ENCODE peak calls at places on chromosomes 4 and X, in five cellular contexts. T is tibial artery, N is heart right ventricle, H is MM.1S, X is left ventricle myocardium inferior. S is an unnamed sample.
A peak's percentile ranks its signal among the peaks of the same experiment; 100 is the strongest.

GRCh38 chr4:173547889-173548288 is 17.9 kb upstream of the HAND2 start:
- DNase-seq in T (no peak), N (no peak), H (no peak), X (no peak), S (no peak)

GRCh38 chr4:69735119-69735518 is 25.3 kb downstream of the SULT1B1 start:
- DNase-seq in T (no peak), N (no peak), H (no peak), X (no peak), S (no peak)

GRCh38 chr4:20395160-20395773 is 143.6 kb downstream of the SLIT2 start:
- DNase-seq in T (no peak), N (no peak), H (no peak), X (no peak), S (no peak)

GRCh38 chr4:76585897-76586360 is 150.9 kb downstream of the SHROOM3 start:
- DNase-seq in T (peak; percentile 69), N (peak; percentile 77), H (peak; percentile 91), X (peak; percentile 70), S (peak; percentile 93)

GRCh38 chr4:155759372-155760252 is 791 bp downstream of the GUCY1B1 start:
- DNase-seq in T (peak; percentile 35), N (peak; percentile 86), H (peak; percentile 23), X (peak; percentile 86), S (peak; percentile 75)

GRCh38 chr4:26105815-26106699 is 192.0 kb downstream of the SMIM20 start:
- DNase-seq in T (no peak), N (no peak), H (no peak), X (no peak), S (no peak)

GRCh38 chrX:149962859-149963757 is 24.8 kb upstream of the EOLA2 start:
- DNase-seq in T (peak; percentile 50), N (peak; percentile 42), H (peak; percentile 6), X (no peak), S (no peak)

GRCh38 chr4:155828628-155829027 is 37.4 kb downstream of the ASIC5 start:
- DNase-seq in T (no peak), N (no peak), H (no peak), X (no peak), S (no peak)

GRCh38 chr4:88738714-88739366 is 41.2 kb upstream of the NAP1L5 start:
- DNase-seq in T (no peak), N (no peak), H (no peak), X (no peak), S (no peak)

GRCh38 chrX:40108959-40109287 is 11.2 kb upstream of the BCOR start:
- DNase-seq in T (no peak), N (peak; percentile 74), H (no peak), X (peak; percentile 83), S (no peak)

GRCh38 chr4:157121396-157121795 is 45.4 kb downstream of the GLRB start:
- DNase-seq in T (no peak), N (no peak), H (no peak), X (no peak), S (no peak)

GRCh38 chr4:176548571-176548970 is 228.8 kb downstream of the SPCS3 start:
- DNase-seq in T (no peak), N (no peak), H (no peak), X (no peak), S (no peak)

GRCh38 chr4:186724048-186724860 is 598 bp upstream of the FAT1 start:
- DNase-seq in T (peak; percentile 42), N (peak; percentile 42), H (peak; percentile 54), X (peak; percentile 56), S (peak; percentile 80)

GRCh38 chrX:135432453-135432852 is 10.7 kb downstream of the SMIM10L2A start:
- DNase-seq in T (no peak), N (no peak), H (no peak), X (no peak), S (no peak)

GRCh38 chr4:1177274-1178141 is 5.1 kb upstream of the SPON2 start:
- DNase-seq in T (no peak), N (peak; percentile 63), H (no peak), X (no peak), S (no peak)

GRCh38 chr4:106587558-106587957 is 219.0 kb upstream of the GIMD1 start:
- DNase-seq in T (no peak), N (no peak), H (no peak), X (no peak), S (no peak)

GRCh38 chr4:99624141-99624719 is 33.4 kb downstream of the C4orf54 start:
- DNase-seq in T (no peak), N (no peak), H (peak; percentile 74), X (no peak), S (no peak)

GRCh38 chrX:69988955-69989394 is 60.8 kb downstream of the AWAT2 start:
- DNase-seq in T (no peak), N (peak; percentile 36), H (no peak), X (peak; percentile 26), S (no peak)

GRCh38 chrX:154369453-154370299 is 4.8 kb downstream of the FLNA start:
- DNase-seq in T (peak; percentile 81), N (peak; percentile 87), H (no peak), X (peak; percentile 84), S (peak; percentile 92)

GRCh38 chrX:101485212-101486064 is at the start of gene ARMCX4:
- DNase-seq in T (peak; percentile 29), N (peak; percentile 19), H (no peak), X (peak; percentile 34), S (no peak)

GRCh38 chr4:171650543-171650942 is 162.7 kb upstream of the GALNTL6 start:
- DNase-seq in T (no peak), N (no peak), H (no peak), X (no peak), S (no peak)

GRCh38 chr4:183035726-183036415 is 63.2 kb upstream of the WWC2 start:
- DNase-seq in T (no peak), N (no peak), H (no peak), X (no peak), S (no peak)

GRCh38 chrX:30530591-30530990 is 47.0 kb downstream of the TASL start:
- DNase-seq in T (no peak), N (no peak), H (no peak), X (no peak), S (no peak)

GRCh38 chr4:26058537-26058936 is 144.5 kb downstream of the SMIM20 start:
- DNase-seq in T (no peak), N (no peak), H (no peak), X (no peak), S (no peak)

GRCh38 chr4:37803348-37803973 is 23.0 kb upstream of the PGM2 start:
- DNase-seq in T (no peak), N (peak; percentile 32), H (peak; percentile 62), X (no peak), S (no peak)

GRCh38 chrX:149469406-149469805 is 35.7 kb downstream of the IDS start:
- DNase-seq in T (no peak), N (no peak), H (no peak), X (no peak), S (no peak)

GRCh38 chrX:13647709-13648212 is 5.2 kb upstream of the TCEANC start:
- DNase-seq in T (peak; percentile 45), N (peak; percentile 43), H (no peak), X (peak; percentile 20), S (no peak)

DNA sequence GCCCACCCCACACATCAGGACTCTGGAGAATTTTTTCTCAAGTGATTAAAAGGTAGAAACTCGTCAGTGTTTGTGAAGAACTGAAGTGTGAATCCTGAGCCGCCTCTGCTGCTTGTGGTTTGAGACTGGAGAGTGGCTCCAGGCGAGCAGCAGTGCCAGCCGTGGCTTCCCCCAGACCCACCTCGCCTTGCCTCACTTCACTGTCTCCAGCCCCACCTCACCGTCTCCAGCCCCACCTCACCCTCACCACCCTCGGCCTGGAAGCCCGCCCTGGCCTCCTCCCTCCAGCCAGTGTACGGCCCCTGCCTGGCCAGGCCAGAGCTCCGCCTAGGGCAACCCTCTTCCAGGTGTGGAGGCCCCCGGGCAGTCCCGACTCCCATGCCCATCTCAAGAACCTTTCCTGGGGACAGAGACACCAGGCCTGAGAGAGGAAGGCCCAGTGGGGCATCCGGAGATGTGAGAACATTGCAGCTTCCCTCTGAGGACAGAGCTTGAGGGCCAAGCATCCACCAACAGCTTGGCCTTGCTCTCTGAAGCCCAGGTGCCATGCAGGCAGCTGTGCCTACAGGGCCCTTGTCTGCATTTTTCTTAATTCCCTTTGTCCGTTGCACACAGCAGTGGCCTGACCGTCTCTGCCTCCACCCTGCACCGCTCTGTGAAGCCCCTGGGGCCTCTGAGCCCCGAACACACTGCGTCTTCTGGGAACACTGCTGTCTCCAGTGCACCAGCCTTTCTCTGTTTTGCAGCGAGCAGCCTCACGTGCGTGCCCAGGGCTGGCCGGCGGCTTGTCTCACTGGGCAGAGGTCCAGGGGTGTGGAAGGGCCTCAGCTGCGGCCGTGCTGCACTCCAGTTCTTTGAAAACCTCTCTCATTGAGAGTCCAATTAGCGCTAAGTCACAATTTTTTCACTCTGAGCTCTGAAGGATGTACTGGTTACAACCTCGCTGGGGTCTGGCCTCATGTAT is 13.8 kb downstream of the SH3BP2 start:
- DNase-seq in T (peak; percentile 74), N (peak; percentile 77), H (no peak), X (peak; percentile 77), S (no peak)
- H3K27ac ChIP-seq in T (peak overlapping the region; percentile 23), N (peak overlapping the region; percentile 86), H (no peak overlapping the region), X (peak overlapping the region; percentile 89), S (peak overlapping the region; percentile 81)

DNA sequence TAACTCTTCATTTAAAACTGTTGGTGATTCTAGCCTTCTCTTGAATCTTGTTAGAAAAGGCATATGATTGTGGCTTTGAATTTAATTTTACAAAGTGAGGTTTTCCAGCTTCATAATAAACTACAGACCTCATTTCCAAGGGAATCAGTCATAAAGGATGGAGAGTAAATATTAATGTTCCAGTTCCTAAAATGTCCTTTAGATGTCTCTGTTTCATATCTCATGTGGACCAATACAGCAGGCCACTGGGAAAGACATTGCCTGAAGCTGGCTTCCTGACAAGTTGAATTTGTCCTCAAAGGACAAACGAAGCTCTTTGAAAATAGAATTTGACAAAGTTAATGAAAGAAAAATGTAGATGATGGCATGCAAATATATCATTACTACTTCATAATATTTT is 125.4 kb downstream of the ZNF330 start:
- DNase-seq in T (no peak), N (no peak), H (peak; percentile 41), X (no peak), S (no peak)
- TF ChIP-seq CTCF in T (peak; percentile 54), N (peak; percentile 67), H (peak; percentile 58), X (peak; percentile 72), S (peak; percentile 51)

DNA sequence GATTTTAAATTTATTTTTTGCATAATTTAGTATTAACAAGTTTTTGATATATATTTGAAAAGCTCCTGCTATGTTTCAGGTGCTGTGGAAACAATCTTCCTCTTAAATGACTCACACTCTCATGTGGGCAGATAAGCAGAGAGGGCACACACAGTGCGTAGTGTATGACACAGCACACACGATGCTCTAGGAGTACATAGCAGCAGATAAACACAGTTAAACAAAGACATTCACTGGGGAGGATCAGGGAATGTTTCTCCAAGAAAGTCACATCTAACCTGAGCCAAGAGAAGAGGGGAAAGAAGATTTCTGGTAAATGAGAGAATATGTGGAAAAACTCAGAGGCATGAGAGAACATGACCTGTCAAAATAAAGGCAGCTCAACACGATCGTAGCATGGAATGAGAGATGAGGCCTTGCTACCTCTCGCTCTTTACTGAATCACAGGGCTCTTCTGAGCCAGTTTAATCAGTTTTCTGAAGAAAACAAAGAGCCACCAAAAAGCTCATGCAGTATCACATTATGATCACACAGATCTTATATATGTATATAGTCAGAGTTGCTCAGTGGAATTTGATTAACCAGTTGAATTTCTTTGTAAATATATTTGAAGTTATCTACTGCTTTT is 251.0 kb downstream of the ANK2 start:
- DNase-seq in T (peak; percentile 60), N (peak; percentile 33), H (no peak), X (no peak), S (no peak)
- H3K27ac ChIP-seq in T (peak overlapping the region; percentile 29), N (peak overlapping the region; percentile 71), H (no peak overlapping the region), X (peak overlapping the region; percentile 80), S (no peak overlapping the region)

DNA sequence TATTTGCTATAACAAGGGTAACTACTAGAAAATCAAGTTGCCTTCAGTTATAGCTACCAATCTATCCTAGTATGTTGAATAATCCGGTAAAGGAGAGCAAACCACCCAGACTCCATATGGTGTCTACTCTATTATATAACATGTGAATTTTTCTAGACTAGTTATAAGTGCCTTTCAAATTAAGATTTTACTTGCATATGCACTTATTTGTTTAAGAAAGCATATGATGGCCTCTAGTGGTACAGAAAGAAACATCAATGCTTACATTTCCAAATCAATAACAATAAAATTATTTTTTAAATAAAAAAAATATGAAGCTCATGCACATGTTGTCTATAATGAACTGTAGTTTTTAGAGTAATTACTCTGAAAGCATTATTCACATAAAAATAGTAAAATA is 1516.4 kb upstream of the PABPC4L start:
- DNase-seq in T (no peak), N (no peak), H (no peak), X (no peak), S (no peak)
- TF ChIP-seq CTCF in T (no peak), N (peak; percentile 18), H (no peak), X (peak; percentile 37), S (no peak)

S was measured in coronary artery.